ENCODE peak calls at places on chromosomes 2 and 18, in ten cellular contexts. B is testis; T is iPS-NIHi11; E is activated CD4-positive, CD25-positive, alpha-beta regulatory T cell treated with anti-CD3 and anti-CD28 coated beads, Interleukin-2, amount 50 U/mL, for 72 hours; K is A549; C is AG04450; R is HL-60; Q is AG08396; H is T1000; A is choroid plexus epithelial cell. J is an unnamed sample.

GRCh38 chr2:182625814-182626213 is 90.2 kb upstream of the DNAJC10 start:
- DNase-seq in B (no peak), T (peak; percentile 38), E (no peak), K (no peak), C (no peak), R (no peak), Q (no peak), H (no peak), A (no peak), J (no peak)

GRCh38 chr2:25123682-25124081 is 44.7 kb downstream of the POMC start:
- DNase-seq in B (no peak), T (no peak), E (no peak), K (no peak), C (no peak), R (no peak), Q (no peak), H (no peak), A (no peak), J (no peak)

GRCh38 chr2:144374163-144374661 is 145.7 kb downstream of the ZEB2 start:
- DNase-seq in B (no peak), T (no peak), E (no peak), K (no peak), C (no peak), R (no peak), Q (no peak), H (no peak), A (no peak), J (peak; percentile 41)

GRCh38 chr18:12750076-12750707 is 47.4 kb downstream of the PSMG2 start:
- DNase-seq in B (no peak), T (no peak), E (no peak), K (no peak), C (no peak), R (no peak), Q (no peak), H (no peak), A (no peak), J (no peak)

GRCh38 chr2:57376985-57377384 is 669.6 kb upstream of the VRK2 start:
- DNase-seq in B (no peak), T (peak; percentile 5), E (no peak), K (peak; percentile 23), C (no peak), R (no peak), Q (no peak), H (no peak), A (peak; percentile 52), J (no peak)

GRCh38 chr2:58107803-58108710 is 61.5 kb downstream of the VRK2 start:
- DNase-seq in B (no peak), T (no peak), E (no peak), K (peak; percentile 96), C (peak; percentile 82), R (peak; percentile 89), Q (peak; percentile 43), H (peak; percentile 19), A (peak; percentile 84), J (no peak)

GRCh38 chr2:121018136-121019057 is 266.6 kb downstream of the TFCP2L1 start:
- DNase-seq in B (peak; percentile 73), T (peak; percentile 86), E (no peak), K (no peak), C (no peak), R (no peak), Q (peak; percentile 34), H (no peak), A (peak; percentile 77), J (no peak)

GRCh38 chr2:136423516-136423996 is 305.6 kb upstream of the CXCR4 start:
- DNase-seq in B (peak; percentile 86), T (peak; percentile 89), E (peak; percentile 81), K (peak; percentile 69), C (peak; percentile 10), R (peak; percentile 31), Q (peak; percentile 68), H (peak; percentile 29), A (peak; percentile 65), J (peak; percentile 78)

GRCh38 chr2:171800639-171801038 is 93.4 kb downstream of the SLC25A12 start:
- DNase-seq in B (no peak), T (no peak), E (no peak), K (no peak), C (no peak), R (no peak), Q (no peak), H (no peak), A (no peak), J (no peak)

GRCh38 chr2:69652206-69652605 is 8.7 kb upstream of the AAK1 start:
- DNase-seq in B (no peak), T (no peak), E (no peak), K (peak; percentile 67), C (peak; percentile 55), R (no peak), Q (peak; percentile 57), H (no peak), A (peak; percentile 80), J (no peak)

GRCh38 chr2:215713393-215713792 is 277.5 kb upstream of the FN1 start:
- DNase-seq in B (no peak), T (no peak), E (no peak), K (peak; percentile 42), C (peak; percentile 73), R (no peak), Q (peak; percentile 42), H (no peak), A (peak; percentile 96), J (no peak)

GRCh38 chr2:28993211-28993960 is 12.3 kb downstream of the TOGARAM2 start:
- DNase-seq in B (no peak), T (no peak), E (no peak), K (peak; percentile 24), C (no peak), R (no peak), Q (no peak), H (no peak), A (no peak), J (no peak)

GRCh38 chr2:64173156-64174135 is 29.2 kb upstream of the PELI1 start:
- DNase-seq in B (no peak), T (no peak), E (no peak), K (no peak), C (no peak), R (no peak), Q (no peak), H (no peak), A (no peak), J (no peak)